ENCODE peak calls at places on chromosome 18, in six cellular contexts. One of them, this sample, is unnamed.

GRCh38 chr18:3875376-3875775 is 425.4 kb downstream of the TGIF1 start:
- DNase-seq in right cardiac atrium: no peak
- DNase-seq in K562: no peak
- DNase-seq in neuronal stem cell: no peak
- DNase-seq in endodermal cell: no peak
- DNase-seq in heart left ventricle: no peak
- DNase-seq in this sample: no peak

GRCh38 chr18:32010124-32010745 is 8.4 kb upstream of the RNF125 start:
- DNase-seq in neuronal stem cell: no peak
- DNase-seq in endodermal cell: no peak
- DNase-seq in heart left ventricle: no peak
- DNase-seq in K562: no peak
- DNase-seq in right cardiac atrium: no peak
- DNase-seq in this sample: no peak

GRCh38 chr18:34648269-34648668 is 61.8 kb upstream of the DTNA start:
- DNase-seq in endodermal cell: no peak
- DNase-seq in neuronal stem cell: no peak
- DNase-seq in right cardiac atrium: no peak
- DNase-seq in K562: no peak
- DNase-seq in heart left ventricle: no peak
- DNase-seq in this sample: no peak

GRCh38 chr18:35460719-35461118 is 37.0 kb downstream of the INO80C start:
- DNase-seq in right cardiac atrium: no peak
- DNase-seq in heart left ventricle: no peak
- DNase-seq in endodermal cell: no peak
- DNase-seq in neuronal stem cell: no peak
- DNase-seq in K562: no peak
- DNase-seq in this sample: no peak

GRCh38 chr18:10560457-10561045 is 34.7 kb downstream of the NAPG start:
- DNase-seq in endodermal cell: peak; percentile 95
- DNase-seq in K562: peak; percentile 82
- DNase-seq in right cardiac atrium: peak; percentile 76
- DNase-seq in heart left ventricle: no peak
- DNase-seq in neuronal stem cell: peak; percentile 69
- DNase-seq in this sample: peak; percentile 39

GRCh38 chr18:74395630-74396251 is 61.4 kb downstream of the DIPK1C start:
- DNase-seq in K562: no peak
- DNase-seq in heart left ventricle: no peak
- DNase-seq in endodermal cell: no peak
- DNase-seq in neuronal stem cell: no peak
- DNase-seq in right cardiac atrium: no peak
- DNase-seq in this sample: no peak

GRCh38 chr18:27198036-27198435 is 12.9 kb upstream of the CHST9 start:
- DNase-seq in neuronal stem cell: no peak
- DNase-seq in endodermal cell: no peak
- DNase-seq in heart left ventricle: no peak
- DNase-seq in right cardiac atrium: no peak
- DNase-seq in K562: no peak
- DNase-seq in this sample: no peak

GRCh38 chr18:50099725-50100414 is 95.1 kb downstream of the MYO5B start:
- DNase-seq in neuronal stem cell: no peak
- DNase-seq in K562: no peak
- DNase-seq in right cardiac atrium: no peak
- DNase-seq in endodermal cell: peak; percentile 11
- DNase-seq in heart left ventricle: no peak
- DNase-seq in this sample: no peak

GRCh38 chr18:55489742-55490055 is 98.3 kb downstream of the TCF4 start:
- DNase-seq in neuronal stem cell: no peak
- DNase-seq in heart left ventricle: no peak
- DNase-seq in K562: no peak
- DNase-seq in right cardiac atrium: no peak
- DNase-seq in endodermal cell: no peak
- DNase-seq in this sample: peak; percentile 12

GRCh38 chr18:65608471-65608870 is 142.3 kb upstream of the CDH7 start:
- DNase-seq in neuronal stem cell: no peak
- DNase-seq in endodermal cell: no peak
- DNase-seq in K562: no peak
- DNase-seq in heart left ventricle: no peak
- DNase-seq in right cardiac atrium: no peak
- DNase-seq in this sample: no peak

GRCh38 chr18:944440-944839 is 39.8 kb downstream of the ADCYAP1 start:
- DNase-seq in heart left ventricle: no peak
- DNase-seq in endodermal cell: no peak
- DNase-seq in neuronal stem cell: no peak
- DNase-seq in right cardiac atrium: no peak
- DNase-seq in K562: no peak
- DNase-seq in this sample: no peak

GRCh38 chr18:55477537-55478300 is 110.3 kb downstream of the TCF4 start:
- DNase-seq in endodermal cell: no peak
- DNase-seq in K562: no peak
- DNase-seq in neuronal stem cell: no peak
- DNase-seq in right cardiac atrium: no peak
- DNase-seq in heart left ventricle: no peak
- DNase-seq in this sample: peak; percentile 44

GRCh38 chr18:47036298-47036874 is 965 bp upstream of the ELOA2 start:
- DNase-seq in K562: peak; percentile 11
- DNase-seq in neuronal stem cell: no peak
- DNase-seq in endodermal cell: peak; percentile 68
- DNase-seq in right cardiac atrium: no peak
- DNase-seq in heart left ventricle: no peak
- DNase-seq in this sample: no peak

GRCh38 chr18:31049189-31049588 is 6.6 kb upstream of the DSC3 start:
- DNase-seq in neuronal stem cell: no peak
- DNase-seq in heart left ventricle: no peak
- DNase-seq in K562: no peak
- DNase-seq in right cardiac atrium: no peak
- DNase-seq in endodermal cell: no peak
- DNase-seq in this sample: no peak

GRCh38 chr18:3383381-3383915 is 66.5 kb upstream of the TGIF1 start:
- DNase-seq in right cardiac atrium: no peak
- DNase-seq in K562: no peak
- DNase-seq in neuronal stem cell: peak; percentile 32
- DNase-seq in endodermal cell: peak; percentile 50
- DNase-seq in heart left ventricle: no peak
- DNase-seq in this sample: no peak

GRCh38 chr18:35185771-35186170 is 55.1 kb upstream of the ZNF397 start:
- DNase-seq in neuronal stem cell: no peak
- DNase-seq in K562: no peak
- DNase-seq in right cardiac atrium: no peak
- DNase-seq in heart left ventricle: no peak
- DNase-seq in endodermal cell: no peak
- DNase-seq in this sample: no peak

GRCh38 chr18:77145364-77145901 is 12.8 kb upstream of the MBP start:
- DNase-seq in K562: no peak
- DNase-seq in heart left ventricle: no peak
- DNase-seq in endodermal cell: no peak
- DNase-seq in right cardiac atrium: no peak
- DNase-seq in neuronal stem cell: no peak
- DNase-seq in this sample: no peak

GRCh38 chr18:34033968-34034367 is 190.7 kb downstream of the NOL4 start:
- DNase-seq in endodermal cell: no peak
- DNase-seq in K562: no peak
- DNase-seq in neuronal stem cell: no peak
- DNase-seq in heart left ventricle: no peak
- DNase-seq in right cardiac atrium: no peak
- DNase-seq in this sample: no peak

GRCh38 chr18:3297025-3297984 is 35.4 kb downstream of the MYL12B start:
- DNase-seq in heart left ventricle: peak; percentile 88
- DNase-seq in right cardiac atrium: peak; percentile 90
- DNase-seq in K562: peak; percentile 71
- DNase-seq in neuronal stem cell: peak; percentile 78
- DNase-seq in endodermal cell: peak; percentile 98
- DNase-seq in this sample: peak; percentile 90

GRCh38 chr18:79507076-79507545 is 111.4 kb downstream of the NFATC1 start:
- DNase-seq in endodermal cell: peak; percentile 84
- DNase-seq in K562: peak; percentile 71
- DNase-seq in right cardiac atrium: peak; percentile 96
- DNase-seq in neuronal stem cell: no peak
- DNase-seq in heart left ventricle: peak; percentile 90
- DNase-seq in this sample: peak; percentile 47

GRCh38 chr18:34838669-34839068 is 128.6 kb downstream of the DTNA start:
- DNase-seq in heart left ventricle: no peak
- DNase-seq in endodermal cell: no peak
- DNase-seq in K562: no peak
- DNase-seq in right cardiac atrium: peak; percentile 41
- DNase-seq in neuronal stem cell: no peak
- DNase-seq in this sample: no peak

GRCh38 chr18:45962461-45962860 is 4.7 kb downstream of the EPG5 start:
- DNase-seq in neuronal stem cell: no peak
- DNase-seq in endodermal cell: no peak
- DNase-seq in right cardiac atrium: no peak
- DNase-seq in K562: no peak
- DNase-seq in heart left ventricle: no peak
- DNase-seq in this sample: no peak

GRCh38 chr18:38534073-38534472 is 968.5 kb upstream of the CELF4 start:
- DNase-seq in neuronal stem cell: no peak
- DNase-seq in right cardiac atrium: no peak
- DNase-seq in heart left ventricle: no peak
- DNase-seq in endodermal cell: no peak
- DNase-seq in K562: no peak
- DNase-seq in this sample: no peak

GRCh38 chr18:67432806-67433205 is 83.7 kb downstream of the DSEL start:
- DNase-seq in endodermal cell: no peak
- DNase-seq in right cardiac atrium: no peak
- DNase-seq in heart left ventricle: no peak
- DNase-seq in K562: no peak
- DNase-seq in neuronal stem cell: no peak
- DNase-seq in this sample: no peak

GRCh38 chr18:2178036-2178435 is 393.3 kb downstream of the METTL4 start:
- DNase-seq in K562: no peak
- DNase-seq in right cardiac atrium: no peak
- DNase-seq in endodermal cell: no peak
- DNase-seq in neuronal stem cell: no peak
- DNase-seq in heart left ventricle: no peak
- DNase-seq in this sample: no peak

GRCh38 chr18:61870151-61870550 is 22.7 kb downstream of the RNF152 start:
- DNase-seq in neuronal stem cell: no peak
- DNase-seq in right cardiac atrium: no peak
- DNase-seq in heart left ventricle: no peak
- DNase-seq in K562: no peak
- DNase-seq in endodermal cell: no peak
- DNase-seq in this sample: no peak

GRCh38 chr18:48913201-48913600 is 37.6 kb downstream of the SMAD7 start:
- DNase-seq in K562: no peak
- DNase-seq in endodermal cell: peak; percentile 64
- DNase-seq in right cardiac atrium: no peak
- DNase-seq in heart left ventricle: no peak
- DNase-seq in neuronal stem cell: no peak
- DNase-seq in this sample: no peak

GRCh38 chr18:7941533-7941932 is 374.4 kb downstream of the PTPRM start:
- DNase-seq in K562: no peak
- DNase-seq in neuronal stem cell: no peak
- DNase-seq in heart left ventricle: no peak
- DNase-seq in right cardiac atrium: no peak
- DNase-seq in endodermal cell: no peak
- DNase-seq in this sample: no peak

GRCh38 chr18:61333271-61333745 is at the start of gene CDH20:
- DNase-seq in endodermal cell: peak; percentile 82
- DNase-seq in right cardiac atrium: no peak
- DNase-seq in K562: no peak
- DNase-seq in neuronal stem cell: peak; percentile 27
- DNase-seq in heart left ventricle: no peak
- DNase-seq in this sample: no peak

GRCh38 chr18:34659579-34660517 is 50.2 kb upstream of the DTNA start:
- DNase-seq in neuronal stem cell: peak; percentile 57
- DNase-seq in K562: no peak
- DNase-seq in endodermal cell: peak; percentile 91
- DNase-seq in heart left ventricle: peak; percentile 83
- DNase-seq in right cardiac atrium: peak; percentile 89
- DNase-seq in this sample: no peak

GRCh38 chr18:70422061-70422965 is 133.5 kb downstream of the SOCS6 start:
- DNase-seq in heart left ventricle: peak; percentile 82
- DNase-seq in right cardiac atrium: peak; percentile 85
- DNase-seq in K562: no peak
- DNase-seq in neuronal stem cell: no peak
- DNase-seq in endodermal cell: no peak
- DNase-seq in this sample: no peak
- H3K27ac ChIP-seq in heart left ventricle: no peak overlapping the region
- H3K27ac ChIP-seq in right cardiac atrium: no peak overlapping the region
- H3K27ac ChIP-seq in K562: no peak overlapping the region
- H3K27ac ChIP-seq in neuronal stem cell: no peak overlapping the region
- H3K27ac ChIP-seq in endodermal cell: no peak overlapping the region
- H3K27ac ChIP-seq in this sample: no peak overlapping the region

GRCh38 chr18:24009246-24009645 is 5.3 kb upstream of the TTC39C start:
- DNase-seq in neuronal stem cell: no peak
- DNase-seq in endodermal cell: no peak
- DNase-seq in right cardiac atrium: no peak
- DNase-seq in heart left ventricle: no peak
- DNase-seq in K562: no peak
- DNase-seq in this sample: no peak
- H3K4me1 ChIP-seq in neuronal stem cell: peaks cover 2% of the 10 kb centered on the region
- H3K4me1 ChIP-seq in endodermal cell: no peaks in the 10 kb centered on the region
- H3K4me1 ChIP-seq in right cardiac atrium: no peaks in the 10 kb centered on the region
- H3K4me1 ChIP-seq in heart left ventricle: no peaks in the 10 kb centered on the region
- H3K4me1 ChIP-seq in K562: peaks cover 5% of the 10 kb centered on the region
- H3K4me1 ChIP-seq in this sample: peaks cover 93% of the 10 kb centered on the region

GRCh38 chr18:6370886-6371635 is 43.6 kb downstream of the L3MBTL4 start:
- DNase-seq in heart left ventricle: no peak
- DNase-seq in K562: no peak
- DNase-seq in endodermal cell: no peak
- DNase-seq in neuronal stem cell: no peak
- DNase-seq in right cardiac atrium: peak; percentile 62
- DNase-seq in this sample: no peak
- H3K27ac ChIP-seq in heart left ventricle: no peak overlapping the region
- H3K27ac ChIP-seq in K562: no peak overlapping the region
- H3K27ac ChIP-seq in endodermal cell: no peak overlapping the region
- H3K27ac ChIP-seq in neuronal stem cell: no peak overlapping the region
- H3K27ac ChIP-seq in right cardiac atrium: peak overlapping the region; percentile 51
- H3K27ac ChIP-seq in this sample: no peak overlapping the region

GRCh38 chr18:63146185-63146584 is 173.4 kb downstream of the BCL2 start:
- DNase-seq in right cardiac atrium: peak; percentile 62
- DNase-seq in endodermal cell: no peak
- DNase-seq in K562: no peak
- DNase-seq in neuronal stem cell: no peak
- DNase-seq in heart left ventricle: no peak
- DNase-seq in this sample: no peak

GRCh38 chr18:63147973-63148372 is 171.6 kb downstream of the BCL2 start:
- DNase-seq in endodermal cell: no peak
- DNase-seq in neuronal stem cell: no peak
- DNase-seq in K562: no peak
- DNase-seq in right cardiac atrium: no peak
- DNase-seq in heart left ventricle: no peak
- DNase-seq in this sample: no peak

GRCh38 chr18:63149200-63149587 is 170.4 kb downstream of the BCL2 start:
- DNase-seq in K562: no peak
- DNase-seq in right cardiac atrium: no peak
- DNase-seq in endodermal cell: no peak
- DNase-seq in neuronal stem cell: no peak
- DNase-seq in heart left ventricle: no peak
- DNase-seq in this sample: no peak

GRCh38 chr18:63148449-63149199 is 170.9 kb downstream of the BCL2 start:
- DNase-seq in right cardiac atrium: no peak
- DNase-seq in endodermal cell: no peak
- DNase-seq in neuronal stem cell: no peak
- DNase-seq in heart left ventricle: no peak
- DNase-seq in K562: no peak
- DNase-seq in this sample: no peak

GRCh38 chr18:63147010-63147409 is 172.6 kb downstream of the BCL2 start:
- DNase-seq in K562: no peak
- DNase-seq in neuronal stem cell: no peak
- DNase-seq in right cardiac atrium: no peak
- DNase-seq in heart left ventricle: no peak
- DNase-seq in endodermal cell: no peak
- DNase-seq in this sample: no peak
- H3K4me1 ChIP-seq in K562: no peaks in the 10 kb centered on the region
- H3K4me1 ChIP-seq in neuronal stem cell: peaks cover 11% of the 10 kb centered on the region
- H3K4me1 ChIP-seq in right cardiac atrium: peaks cover 12% of the 10 kb centered on the region
- H3K4me1 ChIP-seq in heart left ventricle: peaks cover 13% of the 10 kb centered on the region
- H3K4me1 ChIP-seq in endodermal cell: no peaks in the 10 kb centered on the region
- H3K4me1 ChIP-seq in this sample: peaks cover 15% of the 10 kb centered on the region